ENCODE peak calls at places on chromosomes 2 and 18, in four cellular contexts. F, G, N and H are unnamed samples.

GRCh38 chr2:165016772-165017411 is 61.6 kb upstream of the SLC38A11 start:
- DNase-seq in F (no peak), N (peak; percentile 63), G (no peak), H (peak; percentile 41)

GRCh38 chr2:109266998-109267854 is 138.2 kb downstream of the SH3RF3 start:
- DNase-seq in F (no peak), N (peak; percentile 43), G (no peak), H (no peak)

GRCh38 chr2:181805228-181806038 is 86.1 kb upstream of the ITPRID2 start:
- DNase-seq in G (no peak), N (peak; percentile 48), F (no peak), H (no peak)

GRCh38 chr2:208101716-208102631 is 22.4 kb downstream of the CRYGD start:
- DNase-seq in G (no peak), N (peak; percentile 68), F (no peak), H (no peak)

GRCh38 chr2:223474893-223475292 is 127.3 kb downstream of the SCG2 start:
- DNase-seq in G (no peak), N (no peak), F (no peak), H (no peak)

GRCh38 chr18:58606236-58606635 is 22.7 kb downstream of the ALPK2 start:
- DNase-seq in G (no peak), F (no peak), N (peak; percentile 18), H (no peak)

GRCh38 chr2:29224693-29225551 is 109.7 kb downstream of the CLIP4 start:
- DNase-seq in G (no peak), N (no peak), F (no peak), H (no peak)

GRCh38 chr18:65415167-65415566 is 335.6 kb upstream of the CDH7 start:
- DNase-seq in G (no peak), F (no peak), N (no peak), H (no peak)

GRCh38 chr18:6793986-6794385 is 64.5 kb downstream of the ARHGAP28 start:
- DNase-seq in G (no peak), F (no peak), N (no peak), H (no peak)

GRCh38 chr2:112656679-112657078 is 10.9 kb downstream of the SLC20A1 start:
- DNase-seq in G (no peak), F (no peak), N (no peak), H (no peak)

GRCh38 chr2:21610304-21610703 is 486.5 kb downstream of the TDRD15 start:
- DNase-seq in N (no peak), F (no peak), G (no peak), H (no peak)

GRCh38 chr2:201835066-201835465 is 28.7 kb downstream of the CDK15 start:
- DNase-seq in F (no peak), G (no peak), N (no peak), H (no peak)

GRCh38 chr2:156803243-156803642 is 367.1 kb downstream of the GPD2 start:
- DNase-seq in G (no peak), F (no peak), N (no peak), H (no peak)

GRCh38 chr2:97745474-97746172 is 32.2 kb downstream of the ZAP70 start:
- DNase-seq in F (no peak), N (no peak), G (no peak), H (no peak)

GRCh38 chr2:214328941-214329340 is 81.9 kb upstream of the VWC2L start:
- DNase-seq in N (no peak), G (no peak), F (no peak), H (no peak)

GRCh38 chr2:64667535-64667934 is 13.8 kb upstream of the SERTAD2 start:
- DNase-seq in G (no peak), F (no peak), N (no peak), H (no peak)
- H3K4me3 ChIP-seq in G (no peak overlapping the region), F (no peak overlapping the region), N (no peak overlapping the region), H (no peak overlapping the region)

GRCh38 chr2:120560330-120560729 is 175.3 kb upstream of the GLI2 start:
- DNase-seq in N (no peak), G (no peak), F (no peak), H (no peak)

GRCh38 chr2:120556908-120557307 is 178.8 kb upstream of the GLI2 start:
- DNase-seq in N (no peak), G (no peak), F (no peak), H (no peak)

GRCh38 chr2:120561393-120562035 is 174.2 kb upstream of the GLI2 start:
- DNase-seq in F (no peak), N (no peak), G (no peak), H (no peak)

GRCh38 chr2:120558892-120559291 is 176.8 kb upstream of the GLI2 start:
- DNase-seq in G (no peak), N (no peak), F (no peak), H (no peak)

DNA sequence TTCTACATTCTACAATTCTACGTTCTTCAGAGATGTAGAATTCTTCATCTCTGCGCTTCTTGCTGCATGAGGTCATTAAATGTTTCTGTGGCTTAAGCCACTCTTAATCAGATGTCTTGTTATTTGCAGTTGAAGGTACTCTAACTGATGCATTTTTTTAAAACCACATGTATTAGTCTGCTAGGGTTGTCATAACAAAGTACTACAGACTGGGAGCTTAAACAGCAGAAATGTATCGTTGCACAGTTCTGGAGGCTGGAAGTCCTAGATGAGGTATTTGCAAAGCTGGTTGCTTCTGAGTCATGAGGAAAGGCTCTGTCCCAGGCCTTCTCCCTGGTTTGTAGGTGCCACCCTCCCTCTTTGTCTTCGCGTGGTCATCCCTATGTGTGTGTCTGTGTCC is 176.3 kb upstream of the GLI2 start:
- DNase-seq in N (peak; percentile 99), F (no peak), G (no peak), H (no peak)
- TF ChIP-seq CTCF in N (no peak), F (no peak), G (no peak), H (no peak)

GRCh38 chr2:240436626-240437180 is 1.2 kb downstream of the GPC1 start:
- DNase-seq in G (no peak), F (no peak), N (peak; percentile 41), H (no peak)

GRCh38 chr2:240438810-240439697 is 3.6 kb downstream of the GPC1 start:
- DNase-seq in G (no peak), F (no peak), N (no peak), H (no peak)

GRCh38 chr2:240435955-240436625 is 627 bp downstream of the GPC1 start:
- DNase-seq in F (no peak), G (no peak), N (peak; percentile 25), H (no peak)

GRCh38 chr2:240437861-240438809 is 2.7 kb downstream of the GPC1 start:
- DNase-seq in F (peak; percentile 83), N (peak; percentile 64), G (no peak), H (no peak)

DNA sequence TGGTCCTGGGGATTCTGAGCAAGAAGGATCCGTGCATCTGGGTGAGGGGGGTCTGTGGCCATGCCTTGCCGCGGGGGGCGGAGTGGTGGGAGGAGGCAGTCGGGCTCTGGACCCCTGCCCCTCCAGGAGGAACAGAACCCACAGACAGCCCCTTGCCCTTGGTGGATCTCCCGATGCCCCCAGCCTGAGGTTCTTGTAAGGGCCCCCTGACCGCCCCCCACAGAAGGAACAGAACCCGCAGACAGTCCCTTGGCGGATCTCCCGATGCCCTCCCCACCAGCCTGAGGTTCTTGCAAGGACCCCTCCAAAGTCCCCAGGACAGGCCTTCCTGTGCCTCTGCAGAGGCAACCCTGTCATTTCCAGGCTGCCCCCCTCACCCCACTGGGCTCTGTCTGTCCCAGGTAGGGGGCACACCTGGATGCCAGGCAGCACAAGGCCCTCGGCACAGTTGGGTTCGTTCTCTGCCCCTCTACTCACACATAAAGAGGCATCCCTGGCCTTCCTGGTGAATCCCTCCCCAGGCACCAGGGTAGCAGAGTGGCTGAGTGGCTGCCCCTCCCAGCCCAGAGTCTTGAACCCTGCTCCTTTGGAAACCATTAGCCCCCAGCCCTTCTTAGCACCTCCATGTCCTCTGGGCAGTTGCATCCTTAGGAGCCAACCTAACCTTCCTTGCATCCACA is 1.9 kb downstream of the GPC1 start:
- DNase-seq in N (no peak), F (no peak), G (no peak), H (no peak)
- H3K4me3 ChIP-seq in N (peak overlapping the region; percentile 67), F (peak overlapping the region; percentile 98), G (peak overlapping the region; percentile 95), H (peak overlapping the region; percentile 67)

GRCh38 chr18:23619388-23619873 is 33.1 kb upstream of the NPC1 start:
- DNase-seq in F (no peak), G (no peak), N (peak; percentile 52), H (no peak)
- TF ChIP-seq CTCF in F (peak; percentile 5), G (no peak), N (no peak), H (no peak)

DNA sequence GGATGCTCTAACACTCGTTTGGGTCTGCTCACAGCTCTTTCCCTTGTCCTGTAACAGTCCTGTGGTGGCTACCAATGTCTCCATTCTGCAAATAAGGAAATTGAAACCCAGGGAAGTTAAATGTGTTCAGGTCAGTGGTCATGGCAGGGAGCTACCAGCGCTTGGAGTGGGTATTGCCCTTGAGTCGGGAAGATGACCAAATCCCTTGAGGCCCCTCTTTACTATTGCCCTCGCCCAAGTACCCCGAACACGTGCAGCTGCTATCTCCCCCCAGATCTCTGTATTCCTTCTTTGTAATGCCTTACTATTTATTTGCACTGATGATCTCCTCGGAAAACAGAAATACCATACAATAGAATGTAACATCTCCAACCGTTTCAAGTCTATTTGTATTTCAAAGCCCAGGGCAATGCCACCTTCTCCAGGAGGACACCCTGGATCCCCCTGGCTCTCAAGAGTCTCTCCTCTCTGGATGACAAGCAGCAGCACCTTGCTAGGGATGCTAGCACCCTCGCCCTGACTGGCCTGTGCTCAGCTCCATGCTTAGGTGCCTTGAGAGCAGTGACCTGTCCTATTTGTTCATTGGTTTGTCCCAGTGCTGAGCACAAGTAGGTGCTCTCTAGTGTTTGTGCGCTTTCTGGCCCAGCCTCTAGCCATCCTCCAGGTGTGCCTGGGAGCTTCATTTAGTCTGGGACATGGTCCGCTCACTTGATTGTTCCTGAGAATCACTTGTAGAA is 15.1 kb downstream of the DYSF start:
- DNase-seq in N (no peak), G (no peak), F (no peak), H (no peak)
- H3K4me3 ChIP-seq in N (no peak overlapping the region), G (no peak overlapping the region), F (no peak overlapping the region), H (no peak overlapping the region)

DNA sequence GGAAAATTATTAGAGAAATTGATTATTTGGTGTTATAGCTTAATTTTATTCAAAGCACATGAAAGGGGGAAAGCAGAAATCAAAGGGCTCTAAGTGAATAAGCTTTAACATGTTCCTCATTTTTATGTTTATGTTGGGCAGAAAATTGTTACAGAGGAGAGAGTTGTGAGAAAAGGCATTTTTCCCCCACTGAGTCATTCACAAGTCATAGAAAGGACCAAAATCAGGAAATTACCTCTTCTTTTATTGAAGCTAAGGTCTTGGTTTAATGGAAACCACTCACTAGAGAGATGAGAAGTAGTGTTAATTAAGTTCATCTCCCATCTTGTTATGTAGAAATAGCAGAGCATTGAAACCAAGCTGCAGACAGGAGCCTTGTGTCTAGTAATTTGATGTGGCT is 175.3 kb upstream of the THUMPD2 start:
- DNase-seq in N (peak; percentile 2), G (no peak), F (no peak), H (no peak)
- TF ChIP-seq CTCF in N (no peak), G (no peak), F (no peak), H (no peak)

GRCh38 chr2:199461455-199462166 is 3.9 kb upstream of the SATB2 start:
- DNase-seq in N (no peak), G (no peak), F (no peak), H (no peak)
- H3K4me3 ChIP-seq in N (no peak overlapping the region), G (no peak overlapping the region), F (no peak overlapping the region), H (no peak overlapping the region)

GRCh38 chr2:238031749-238032148 is 29.1 kb upstream of the SCLY start:
- DNase-seq in N (no peak), F (no peak), G (no peak), H (no peak)

GRCh38 chr2:238027591-238028415 is 33.0 kb upstream of the SCLY start:
- DNase-seq in N (no peak), F (no peak), G (no peak), H (no peak)

GRCh38 chr2:238032755-238033337 is 28.0 kb upstream of the SCLY start:
- DNase-seq in F (no peak), N (no peak), G (no peak), H (no peak)

GRCh38 chr2:238029853-238030252 is 30.9 kb upstream of the SCLY start:
- DNase-seq in N (no peak), F (no peak), G (no peak), H (no peak)

GRCh38 chr2:238030422-238031155 is 30.2 kb upstream of the SCLY start:
- DNase-seq in F (no peak), N (no peak), G (no peak), H (no peak)
- TF ChIP-seq CTCF in F (no peak), N (peak; percentile 17), G (no peak), H (peak; percentile 9)